ENCODE peak calls at places on chromosomes 7 and 10, in seven cellular contexts. One of them, this sample, is unnamed.

GRCh38 chr10:64174666-64175265 is 653.6 kb downstream of the REEP3 start:
- DNase-seq in putamen: peak
- DNase-seq in BE2C: no peak
- DNase-seq in GM04503: no peak
- DNase-seq in LoVo: no peak
- DNase-seq in nephron progenitor cell: no peak
- DNase-seq in stimulated activated CD4-positive, alpha-beta T cell treated with anti-CD3 and anti-CD28 coated beads, Interleukin-12 subunit alpha, Interleukin-12 subunit beta, amount 100 ng/mL, for 4 hours: no peak
- DNase-seq in this sample: no peak

GRCh38 chr7:56009695-56010094 is 41.5 kb downstream of the PSPH start:
- DNase-seq in stimulated activated CD4-positive, alpha-beta T cell treated with anti-CD3 and anti-CD28 coated beads, Interleukin-12 subunit alpha, Interleukin-12 subunit beta, amount 100 ng/mL, for 4 hours: no peak
- DNase-seq in putamen: peak
- DNase-seq in LoVo: no peak
- DNase-seq in BE2C: no peak
- DNase-seq in GM04503: no peak
- DNase-seq in nephron progenitor cell: no peak
- DNase-seq in this sample: no peak

GRCh38 chr10:132714096-132714721 is 71.7 kb downstream of the NKX6-2 start:
- DNase-seq in LoVo: no peak
- DNase-seq in BE2C: peak
- DNase-seq in putamen: peak
- DNase-seq in nephron progenitor cell: peak
- DNase-seq in GM04503: no peak
- DNase-seq in stimulated activated CD4-positive, alpha-beta T cell treated with anti-CD3 and anti-CD28 coated beads, Interleukin-12 subunit alpha, Interleukin-12 subunit beta, amount 100 ng/mL, for 4 hours: no peak
- DNase-seq in this sample: peak

GRCh38 chr7:36969376-36969775 is 245.1 kb upstream of the AOAH start:
- DNase-seq in stimulated activated CD4-positive, alpha-beta T cell treated with anti-CD3 and anti-CD28 coated beads, Interleukin-12 subunit alpha, Interleukin-12 subunit beta, amount 100 ng/mL, for 4 hours: no peak
- DNase-seq in BE2C: no peak
- DNase-seq in LoVo: no peak
- DNase-seq in GM04503: no peak
- DNase-seq in putamen: no peak
- DNase-seq in nephron progenitor cell: no peak
- DNase-seq in this sample: no peak

GRCh38 chr7:32609463-32609862 is 114.2 kb downstream of the AVL9 start:
- DNase-seq in nephron progenitor cell: no peak
- DNase-seq in BE2C: no peak
- DNase-seq in putamen: no peak
- DNase-seq in LoVo: no peak
- DNase-seq in GM04503: no peak
- DNase-seq in stimulated activated CD4-positive, alpha-beta T cell treated with anti-CD3 and anti-CD28 coated beads, Interleukin-12 subunit alpha, Interleukin-12 subunit beta, amount 100 ng/mL, for 4 hours: no peak
- DNase-seq in this sample: no peak

GRCh38 chr10:75717126-75717916 is 285.9 kb downstream of the LRMDA start:
- DNase-seq in LoVo: no peak
- DNase-seq in stimulated activated CD4-positive, alpha-beta T cell treated with anti-CD3 and anti-CD28 coated beads, Interleukin-12 subunit alpha, Interleukin-12 subunit beta, amount 100 ng/mL, for 4 hours: no peak
- DNase-seq in nephron progenitor cell: no peak
- DNase-seq in GM04503: no peak
- DNase-seq in BE2C: no peak
- DNase-seq in putamen: no peak
- DNase-seq in this sample: no peak

GRCh38 chr10:79070091-79070610 is 1.4 kb downstream of the ZMIZ1 start:
- DNase-seq in GM04503: no peak
- DNase-seq in stimulated activated CD4-positive, alpha-beta T cell treated with anti-CD3 and anti-CD28 coated beads, Interleukin-12 subunit alpha, Interleukin-12 subunit beta, amount 100 ng/mL, for 4 hours: no peak
- DNase-seq in BE2C: no peak
- DNase-seq in nephron progenitor cell: peak
- DNase-seq in putamen: peak
- DNase-seq in LoVo: no peak
- DNase-seq in this sample: no peak

GRCh38 chr7:16223963-16224707 is 197.2 kb downstream of the CRPPA start:
- DNase-seq in BE2C: no peak
- DNase-seq in LoVo: no peak
- DNase-seq in GM04503: no peak
- DNase-seq in nephron progenitor cell: no peak
- DNase-seq in putamen: no peak
- DNase-seq in stimulated activated CD4-positive, alpha-beta T cell treated with anti-CD3 and anti-CD28 coated beads, Interleukin-12 subunit alpha, Interleukin-12 subunit beta, amount 100 ng/mL, for 4 hours: no peak
- DNase-seq in this sample: no peak

GRCh38 chr7:152512711-152513110 is 76.9 kb upstream of the KMT2C start:
- DNase-seq in putamen: no peak
- DNase-seq in BE2C: no peak
- DNase-seq in nephron progenitor cell: no peak
- DNase-seq in GM04503: no peak
- DNase-seq in LoVo: no peak
- DNase-seq in stimulated activated CD4-positive, alpha-beta T cell treated with anti-CD3 and anti-CD28 coated beads, Interleukin-12 subunit alpha, Interleukin-12 subunit beta, amount 100 ng/mL, for 4 hours: no peak
- DNase-seq in this sample: no peak

GRCh38 chr10:132961-133898 is 2.0 kb upstream of the ZMYND11 start:
- DNase-seq in BE2C: no peak
- DNase-seq in GM04503: peak
- DNase-seq in putamen: no peak
- DNase-seq in nephron progenitor cell: no peak
- DNase-seq in stimulated activated CD4-positive, alpha-beta T cell treated with anti-CD3 and anti-CD28 coated beads, Interleukin-12 subunit alpha, Interleukin-12 subunit beta, amount 100 ng/mL, for 4 hours: no peak
- DNase-seq in LoVo: peak
- DNase-seq in this sample: no peak

GRCh38 chr7:86963599-86964230 is 95.7 kb downstream of the ELAPOR2 start:
- DNase-seq in nephron progenitor cell: no peak
- DNase-seq in putamen: no peak
- DNase-seq in GM04503: no peak
- DNase-seq in BE2C: no peak
- DNase-seq in stimulated activated CD4-positive, alpha-beta T cell treated with anti-CD3 and anti-CD28 coated beads, Interleukin-12 subunit alpha, Interleukin-12 subunit beta, amount 100 ng/mL, for 4 hours: no peak
- DNase-seq in LoVo: peak
- DNase-seq in this sample: no peak